ENCODE peak calls at places on chromosomes 2 and 18, in four cellular contexts. U is neuronal stem cell, D is trophoblast cell, N is IMR-90. E is an unnamed sample.

GRCh38 chr2:14751581-14751980 is 119.1 kb downstream of the LRATD1 start:
- DNase-seq in U (no peak), D (no peak), N (no peak), E (no peak)

GRCh38 chr2:105880637-105881036 is 135.9 kb downstream of the NCK2 start:
- DNase-seq in U (no peak), D (peak; percentile 70), N (no peak), E (no peak)

GRCh38 chr2:95382686-95383634 is 19.5 kb upstream of the FAHD2A start:
- DNase-seq in U (no peak), D (no peak), N (no peak), E (no peak)

GRCh38 chr2:130972410-130972809 is 120.8 kb downstream of the FAM168B start:
- DNase-seq in U (no peak), D (no peak), N (no peak), E (no peak)

GRCh38 chr2:211351998-211352397 is 795.6 kb downstream of the CPS1 start:
- DNase-seq in U (no peak), D (no peak), N (no peak), E (no peak)

GRCh38 chr2:1701556-1702185 is 42.6 kb downstream of the PXDN start:
- DNase-seq in U (no peak), D (no peak), N (no peak), E (no peak)

GRCh38 chr2:128589681-128590080 is 271.0 kb upstream of the HS6ST1 start:
- DNase-seq in U (no peak), D (no peak), N (no peak), E (no peak)

GRCh38 chr2:2758793-2759367 is 427.8 kb upstream of the MYT1L start:
- DNase-seq in U (no peak), D (no peak), N (no peak), E (no peak)

GRCh38 chr2:191728710-191729597 is 51.0 kb downstream of the NABP1 start:
- DNase-seq in U (no peak), D (no peak), N (peak; percentile 49), E (no peak)

GRCh38 chr18:34322365-34323289 is 97.9 kb upstream of the NOL4 start:
- DNase-seq in U (peak; percentile 71), D (peak; percentile 65), N (peak; percentile 57), E (peak; percentile 63)

GRCh38 chr2:174176898-174177297 is 71.4 kb downstream of the OLA1 start:
- DNase-seq in U (peak; percentile 23), D (peak; percentile 94), N (peak; percentile 44), E (no peak)

GRCh38 chr18:50069422-50069821 is 125.5 kb downstream of the MYO5B start:
- DNase-seq in U (no peak), D (peak; percentile 25), N (no peak), E (no peak)

GRCh38 chr2:3222636-3223035 is 155.0 kb downstream of the EIPR1 start:
- DNase-seq in U (no peak), D (no peak), N (no peak), E (no peak)

GRCh38 chr2:150404147-150404546 is 83.3 kb downstream of the RND3 start:
- DNase-seq in U (no peak), D (no peak), N (no peak), E (no peak)

GRCh38 chr2:188678921-188679320 is 295.3 kb upstream of the COL3A1 start:
- DNase-seq in U (no peak), D (peak; percentile 41), N (peak; percentile 76), E (peak; percentile 82)

GRCh38 chr2:14756981-14757657 is 124.6 kb downstream of the LRATD1 start:
- DNase-seq in U (no peak), D (peak; percentile 83), N (peak; percentile 85), E (peak; percentile 76)

GRCh38 chr18:49547701-49548100 is 14.2 kb upstream of the LIPG start:
- DNase-seq in U (no peak), D (peak; percentile 23), N (no peak), E (no peak)

GRCh38 chr2:155975734-155976133 is 356.8 kb downstream of the NR4A2 start:
- DNase-seq in U (peak; percentile 51), D (no peak), N (no peak), E (peak; percentile 2)

GRCh38 chr2:54497738-54498680 is 41.9 kb downstream of the SPTBN1 start:
- DNase-seq in U (no peak), D (peak; percentile 49), N (peak; percentile 23), E (no peak)

GRCh38 chr2:134407154-134407890 is 153.4 kb downstream of the MGAT5 start:
- DNase-seq in U (no peak), D (peak; percentile 52), N (no peak), E (no peak)

GRCh38 chr2:41610501-41611242 is 437.1 kb upstream of the PKDCC start:
- DNase-seq in U (no peak), D (peak; percentile 12), N (peak; percentile 36), E (no peak)

GRCh38 chr2:26011990-26012856 is 21.7 kb upstream of the RAB10 start:
- DNase-seq in U (peak; percentile 64), D (peak; percentile 58), N (peak; percentile 81), E (peak; percentile 84)

GRCh38 chr2:208072250-208072892 is 47.0 kb upstream of the PLEKHM3 start:
- DNase-seq in U (peak; percentile 71), D (peak; percentile 80), N (peak; percentile 72), E (peak; percentile 68)

GRCh38 chr2:171579481-171579880 is 57.2 kb downstream of the CYBRD1 start:
- DNase-seq in U (no peak), D (no peak), N (peak; percentile 30), E (no peak)

GRCh38 chr2:174772492-174772801 is 8.2 kb upstream of the CHRNA1 start:
- DNase-seq in U (no peak), D (no peak), N (no peak), E (no peak)

GRCh38 chr2:238415036-238415764 is 11.5 kb upstream of the ASB1 start:
- DNase-seq in U (no peak), D (no peak), N (no peak), E (no peak)

GRCh38 chr2:16973586-16974274 is 308.1 kb upstream of the CYRIA start:
- DNase-seq in U (no peak), D (no peak), N (no peak), E (peak; percentile 8)

GRCh38 chr2:46492301-46492700 is 12.9 kb downstream of the TMEM247 start:
- DNase-seq in U (no peak), D (no peak), N (no peak), E (no peak)

GRCh38 chr2:46488389-46488788 is 9.0 kb downstream of the TMEM247 start:
- DNase-seq in U (no peak), D (no peak), N (no peak), E (no peak)

GRCh38 chr2:46489430-46489829 is 10.1 kb downstream of the TMEM247 start:
- DNase-seq in U (no peak), D (no peak), N (no peak), E (no peak)

GRCh38 chr2:46493241-46493970 is 14.0 kb downstream of the TMEM247 start:
- DNase-seq in U (no peak), D (peak; percentile 26), N (peak; percentile 82), E (peak; percentile 83)

DNA sequence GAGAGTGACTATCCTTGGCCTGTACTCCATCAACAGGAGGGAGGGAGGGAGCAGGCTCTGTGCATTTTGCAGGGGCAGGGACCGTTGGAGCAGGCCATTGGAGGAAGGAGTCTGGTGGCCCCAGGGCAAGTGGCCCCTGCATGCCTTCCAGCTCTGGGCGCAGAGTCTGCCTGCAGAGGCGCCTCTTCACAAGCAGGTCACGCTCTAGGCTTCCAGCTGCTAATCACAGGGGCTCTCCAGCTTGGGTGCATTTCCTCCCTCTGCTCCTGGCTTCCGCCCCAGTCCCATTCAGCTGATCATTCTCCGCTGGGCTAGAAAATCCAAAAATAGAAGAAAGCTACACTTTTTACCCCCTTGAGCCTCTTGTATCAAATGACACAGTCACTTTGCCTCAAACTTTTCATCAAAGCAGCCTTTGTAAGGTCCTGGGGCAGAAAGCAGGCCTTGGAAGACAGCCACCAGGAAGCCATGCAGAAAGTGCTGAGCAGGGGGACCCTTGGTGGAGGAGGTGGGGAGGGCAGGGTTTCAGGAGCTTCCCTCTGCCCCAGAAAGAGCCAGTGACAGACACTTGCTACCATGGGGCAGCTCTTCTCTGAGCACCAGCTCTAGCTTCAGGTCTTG is 11.3 kb downstream of the TMEM247 start:
- DNase-seq in U (no peak), D (no peak), N (peak; percentile 26), E (no peak)
- H3K27ac ChIP-seq in U (no peak overlapping the region), D (no peak overlapping the region), N (no peak overlapping the region), E (no peak overlapping the region)

GRCh38 chr18:3851159-3851558 is 401.2 kb downstream of the TGIF1 start:
- DNase-seq in U (no peak), D (no peak), N (no peak), E (no peak)

GRCh38 chr18:3842844-3843243 is 392.9 kb downstream of the TGIF1 start:
- DNase-seq in U (no peak), D (no peak), N (no peak), E (no peak)

GRCh38 chr18:3839481-3840075 is 389.6 kb downstream of the TGIF1 start:
- DNase-seq in U (peak; percentile 78), D (no peak), N (no peak), E (no peak)

GRCh38 chr18:3848316-3848715 is 398.3 kb downstream of the TGIF1 start:
- DNase-seq in U (no peak), D (no peak), N (peak; percentile 3), E (no peak)

GRCh38 chr18:3845176-3845575 is 395.2 kb downstream of the TGIF1 start:
- DNase-seq in U (no peak), D (no peak), N (no peak), E (no peak)
- H3K4me2 ChIP-seq in U (no peak overlapping the region), D (no peak overlapping the region), N (no peak overlapping the region), E (no peak overlapping the region)

DNA sequence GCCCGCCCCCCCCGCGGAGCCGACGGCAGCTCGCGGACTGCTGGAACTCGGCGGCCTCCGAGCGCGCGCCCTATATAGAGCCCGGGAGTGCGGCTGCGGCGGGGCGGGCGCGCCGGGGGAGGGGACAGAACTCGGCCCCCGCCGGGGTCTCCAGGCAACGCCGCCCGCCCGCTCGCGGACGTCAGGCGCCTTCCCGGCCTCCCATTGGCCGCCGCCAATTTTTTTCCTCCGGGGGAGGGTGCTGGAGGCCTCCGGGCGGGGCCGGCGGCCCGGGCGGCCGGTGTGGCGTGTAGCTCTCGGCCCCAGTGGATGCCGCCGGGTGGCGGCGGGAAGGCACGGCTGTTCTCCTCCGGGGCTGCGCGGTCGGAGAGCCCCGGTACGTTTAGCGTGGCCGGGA is at the start of gene ZFP36L2:
- DNase-seq in U (peak; percentile 89), D (peak; percentile 98), N (peak; percentile 93), E (peak; percentile 97)
- H3K14ac ChIP-seq in U (peak within 1 kb of the TSS; percentile 97), D (peak within 1 kb of the TSS; percentile 93), N (peak within 1 kb of the TSS; percentile 92), E (peak within 1 kb of the TSS; percentile 68)

GRCh38 chr2:69305712-69306611 is 81.1 kb downstream of the GFPT1 start:
- DNase-seq in U (no peak), D (peak; percentile 21), N (no peak), E (no peak)

GRCh38 chr2:69306897-69307695 is 79.9 kb downstream of the GFPT1 start:
- DNase-seq in U (peak; percentile 78), D (peak; percentile 75), N (peak; percentile 77), E (peak; percentile 86)

GRCh38 chr2:69306612-69306896 is 80.5 kb downstream of the GFPT1 start:
- DNase-seq in U (no peak), D (no peak), N (no peak), E (no peak)

GRCh38 chr2:69308338-69308737 is 78.7 kb downstream of the GFPT1 start:
- DNase-seq in U (no peak), D (no peak), N (no peak), E (no peak)

DNA sequence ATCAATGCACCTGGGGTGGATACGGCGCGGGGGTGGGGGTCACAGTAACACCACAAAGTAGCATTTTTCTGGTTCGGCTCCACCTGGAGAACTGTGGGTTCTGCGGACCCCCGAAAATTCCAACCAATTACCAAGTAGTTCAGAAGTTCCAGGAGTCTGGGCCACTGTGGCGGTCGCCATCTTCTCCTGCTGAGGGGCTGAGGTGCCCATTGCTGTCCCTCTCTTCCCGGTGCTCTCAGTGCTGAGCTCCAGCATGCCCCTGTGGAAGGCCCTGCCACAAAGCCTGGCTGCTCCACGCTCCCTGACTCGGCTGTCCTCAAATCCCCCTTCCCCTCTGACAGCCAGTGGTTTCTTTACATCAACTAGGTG is 79.3 kb downstream of the GFPT1 start:
- DNase-seq in U (no peak), D (no peak), N (no peak), E (no peak)
- H3K27ac ChIP-seq in U (no peak overlapping the region), D (no peak overlapping the region), N (no peak overlapping the region), E (no peak overlapping the region)

E was measured in mesenchymal stem cell.